ENCODE peak calls at places on chromosome 6, in eight cellular contexts. O is colonic mucosa, A is A673, C is tibial artery, P is iPS DF 6.9, H is lung, Z is RWPE1, V is A549. I is an unnamed sample.

GRCh38 chr6:21840428-21840827 is 246.9 kb downstream of the SOX4 start:
- DNase-seq in O (no peak), A (peak; percentile 45), C (no peak), P (no peak), H (no peak), Z (no peak), V (no peak), I (peak; percentile 42)

GRCh38 chr6:102114402-102114801 is 720.9 kb downstream of the GRIK2 start:
- DNase-seq in O (no peak), A (peak; percentile 48), C (no peak), P (peak; percentile 13), H (no peak), Z (peak; percentile 3), V (no peak), I (peak; percentile 3)

GRCh38 chr6:130620338-130620781 is 206.8 kb upstream of the SMLR1 start:
- DNase-seq in O (no peak), A (peak; percentile 77), C (no peak), P (no peak), H (no peak), Z (no peak), V (no peak), I (peak; percentile 24)

GRCh38 chr6:106117579-106117978 is 31.4 kb downstream of the PRDM1 start:
- DNase-seq in O (no peak), A (no peak), C (no peak), P (no peak), H (no peak), Z (no peak), V (no peak), I (no peak)

GRCh38 chr6:157033428-157034140 is 256.4 kb downstream of the ARID1B start:
- DNase-seq in O (no peak), A (no peak), C (no peak), P (no peak), H (no peak), Z (no peak), V (no peak), I (peak; percentile 35)

GRCh38 chr6:52537001-52537753 is 39.7 kb downstream of the TRAM2 start:
- DNase-seq in O (no peak), A (no peak), C (no peak), P (no peak), H (no peak), Z (peak; percentile 42), V (no peak), I (peak; percentile 77)

GRCh38 chr6:22470454-22471368 is 98.7 kb upstream of the HDGFL1 start:
- DNase-seq in O (peak; percentile 63), A (peak; percentile 35), C (peak; percentile 36), P (no peak), H (peak; percentile 68), Z (peak; percentile 5), V (peak; percentile 1), I (peak; percentile 43)

GRCh38 chr6:139882977-139883728 is 508.7 kb upstream of the CITED2 start:
- DNase-seq in O (no peak), A (peak; percentile 38), C (no peak), P (no peak), H (no peak), Z (peak; percentile 4), V (no peak), I (no peak)

GRCh38 chr6:117976030-117976651 is 69.1 kb downstream of the SLC35F1 start:
- DNase-seq in O (peak; percentile 20), A (peak; percentile 73), C (no peak), P (peak; percentile 35), H (no peak), Z (peak; percentile 20), V (peak; percentile 2), I (peak; percentile 30)

GRCh38 chr6:28884423-28885148 is 39.2 kb downstream of the TRIM27 start:
- DNase-seq in O (no peak), A (no peak), C (no peak), P (no peak), H (no peak), Z (no peak), V (no peak), I (no peak)

GRCh38 chr6:155084431-155085123 is 89.5 kb downstream of the TIAM2 start:
- DNase-seq in O (no peak), A (no peak), C (no peak), P (no peak), H (no peak), Z (no peak), V (no peak), I (peak; percentile 50)

DNA sequence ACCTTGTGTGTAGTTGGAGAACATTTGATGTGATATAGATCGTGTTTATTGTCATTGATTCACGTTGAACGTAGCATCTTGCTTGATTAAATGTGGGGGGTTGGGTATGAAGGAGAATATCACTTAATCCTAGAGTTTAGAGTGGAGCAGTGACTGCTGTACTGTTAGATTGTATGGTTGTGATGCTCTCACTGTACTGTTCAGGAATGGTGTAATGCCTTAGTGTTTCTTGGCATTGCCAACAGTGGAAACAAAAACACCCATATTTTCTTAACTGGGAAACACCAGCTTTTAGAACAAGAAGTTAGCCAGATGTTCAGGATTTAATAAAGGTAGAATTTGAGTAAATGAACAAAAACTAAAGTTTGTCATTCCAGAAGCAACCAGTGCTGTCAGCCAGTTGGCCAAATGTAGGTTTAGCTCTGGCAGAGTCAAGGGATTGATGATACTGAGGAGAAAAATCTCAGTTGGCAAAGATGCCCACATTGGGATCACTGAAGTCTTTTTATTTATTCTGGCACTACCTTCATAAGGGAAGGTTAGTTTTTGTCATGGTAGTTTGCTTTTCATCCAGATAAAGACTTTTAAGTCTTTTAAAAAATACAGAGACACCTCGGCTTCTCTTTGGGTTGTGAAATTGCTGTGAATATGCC is 129.9 kb downstream of the JARID2 start:
- DNase-seq in O (no peak), A (no peak), C (no peak), P (no peak), H (no peak), Z (no peak), V (no peak), I (no peak)
- H3K27ac ChIP-seq in O (no peak overlapping the region), A (no peak overlapping the region), C (no peak overlapping the region), P (no peak overlapping the region), H (no peak overlapping the region), Z (no peak overlapping the region), V (no peak overlapping the region), I (no peak overlapping the region)

GRCh38 chr6:36980876-36981619 is 4.9 kb downstream of the MTCH1 start:
- DNase-seq in O (no peak), A (no peak), C (no peak), P (no peak), H (no peak), Z (no peak), V (no peak), I (no peak)

GRCh38 chr6:36985963-36986703 is at the start of gene MTCH1:
- DNase-seq in O (peak; percentile 89), A (peak; percentile 91), C (peak; percentile 91), P (no peak), H (peak; percentile 90), Z (peak; percentile 93), V (peak; percentile 76), I (peak; percentile 87)

GRCh38 chr6:36985384-36985962 is 523 bp downstream of the MTCH1 start:
- DNase-seq in O (peak; percentile 39), A (no peak), C (no peak), P (no peak), H (no peak), Z (no peak), V (no peak), I (no peak)

GRCh38 chr6:36984581-36985383 is 1.2 kb downstream of the MTCH1 start:
- DNase-seq in O (peak; percentile 53), A (peak; percentile 62), C (peak; percentile 61), P (no peak), H (peak; percentile 47), Z (no peak), V (no peak), I (peak; percentile 30)

GRCh38 chr6:36983538-36983937 is 2.5 kb downstream of the MTCH1 start:
- DNase-seq in O (no peak), A (no peak), C (no peak), P (no peak), H (no peak), Z (no peak), V (no peak), I (no peak)
- H3K27ac ChIP-seq in O (no peak overlapping the region), A (peak overlapping the region; percentile 99), C (no peak overlapping the region), P (no peak overlapping the region), H (no peak overlapping the region), Z (no peak overlapping the region), V (no peak overlapping the region), I (no peak overlapping the region)

DNA sequence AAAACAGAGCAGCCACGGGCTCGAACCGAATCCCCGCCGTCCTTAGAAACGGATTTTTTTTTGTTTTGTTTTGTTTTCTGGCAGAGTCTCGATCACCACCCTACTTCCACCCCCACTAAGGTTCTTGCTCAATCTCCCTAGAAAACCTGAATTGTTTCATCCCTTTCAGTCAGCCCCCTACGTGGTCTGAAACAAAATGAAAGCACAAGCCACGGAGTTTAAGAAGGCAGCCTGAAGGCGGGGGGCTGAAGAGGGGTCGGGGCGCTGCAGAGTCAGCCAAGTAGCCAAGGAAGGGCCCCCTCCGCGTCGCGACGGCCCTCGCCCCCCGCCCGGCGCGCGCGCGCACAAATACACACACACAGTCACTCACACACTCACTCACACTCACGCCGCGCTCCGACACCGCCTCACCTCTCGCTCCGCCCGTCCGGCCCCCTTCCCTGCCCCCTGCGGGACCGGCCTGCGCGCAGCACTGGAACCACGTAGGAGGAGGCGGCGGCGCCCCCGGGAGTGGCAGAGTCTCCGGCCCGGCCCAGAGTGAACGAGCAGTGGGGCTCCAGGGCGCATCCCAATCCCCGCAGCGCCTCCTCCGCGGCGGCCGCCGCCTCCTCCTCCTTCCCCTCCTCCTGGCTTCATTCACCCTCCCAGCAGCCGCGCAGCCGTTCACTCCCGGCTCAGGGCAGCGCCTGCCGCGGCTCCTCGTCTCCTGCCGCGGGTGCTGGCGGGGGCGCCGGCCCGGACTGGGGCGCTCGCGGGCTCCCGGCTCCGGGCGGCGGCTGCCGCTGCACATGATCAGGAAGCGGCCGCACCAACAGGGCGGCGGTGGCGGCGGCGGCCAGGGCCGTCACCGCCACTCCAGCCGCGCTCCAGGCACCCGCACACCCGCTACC is 1.4 kb downstream of the ATXN1 start:
- DNase-seq in O (peak; percentile 92), A (peak; percentile 88), C (peak; percentile 93), P (no peak), H (peak; percentile 90), Z (peak; percentile 65), V (peak; percentile 43), I (peak; percentile 89)
- H3K27ac ChIP-seq in O (peak overlapping the region; percentile 97), A (peak overlapping the region; percentile 83), C (peak overlapping the region; percentile 99), P (no peak overlapping the region), H (peak overlapping the region; percentile 100), Z (peak overlapping the region; percentile 93), V (peak overlapping the region; percentile 95), I (peak overlapping the region; percentile 91)

GRCh38 chr6:97187951-97188350 is 95.1 kb downstream of the MMS22L start:
- DNase-seq in O (no peak), A (no peak), C (no peak), P (no peak), H (no peak), Z (no peak), V (no peak), I (no peak)

GRCh38 chr6:97195117-97195516 is 87.9 kb downstream of the MMS22L start:
- DNase-seq in O (no peak), A (no peak), C (no peak), P (no peak), H (no peak), Z (no peak), V (no peak), I (no peak)

GRCh38 chr6:97186416-97186999 is 96.5 kb downstream of the MMS22L start:
- DNase-seq in O (peak; percentile 74), A (peak; percentile 85), C (peak; percentile 51), P (peak; percentile 27), H (peak; percentile 68), Z (peak; percentile 30), V (peak; percentile 6), I (peak; percentile 48)

DNA sequence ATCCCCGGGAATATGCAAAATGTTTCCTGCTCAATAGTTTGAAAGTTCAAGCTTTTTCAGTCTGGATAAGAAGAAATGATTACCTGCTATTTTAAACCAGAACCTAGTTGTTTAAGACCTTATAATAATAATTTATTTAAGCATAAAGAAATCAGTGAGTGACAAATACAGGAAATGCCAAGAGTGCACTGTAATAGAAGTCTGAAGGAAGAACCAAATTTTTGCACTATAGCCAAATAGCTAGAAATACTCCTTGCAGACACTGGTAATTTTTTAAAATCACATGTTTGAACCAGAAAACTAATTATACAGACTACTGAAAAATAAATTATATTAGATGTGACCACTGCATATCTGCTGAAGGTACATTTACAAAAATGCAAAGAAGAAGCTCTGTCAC is 93.2 kb downstream of the MMS22L start:
- DNase-seq in O (no peak), A (peak; percentile 85), C (no peak), P (no peak), H (no peak), Z (peak; percentile 1), V (no peak), I (no peak)
- H3K27ac ChIP-seq in O (no peak overlapping the region), A (peak overlapping the region; percentile 41), C (no peak overlapping the region), P (no peak overlapping the region), H (no peak overlapping the region), Z (no peak overlapping the region), V (no peak overlapping the region), I (no peak overlapping the region)